ENCODE peak calls at places on chromosomes 2 and 18, in eight cellular contexts. One of them, this sample, is unnamed.
A peak's percentile ranks its signal among the peaks of the same experiment; 100 is the strongest.

GRCh38 chr2:40450066-40450841 is 1.6 kb downstream of the SLC8A1 start:
- DNase-seq in AG10803: peak; percentile 61
- DNase-seq in mucosa of descending colon: no peak
- DNase-seq in stimulated activated CD8-positive, alpha-beta memory T cell treated with anti-CD3 and anti-CD28 coated beads, Interleukin-7, amount 100 ng/mL, for 24 hours: no peak
- DNase-seq in stimulated activated CD4-positive, alpha-beta T cell treated with anti-CD3 and anti-CD28 coated beads, Interleukin-15, amount 100 ng/mL, for 1 hour: no peak
- DNase-seq in mammary epithelial cell: peak; percentile 56
- DNase-seq in amygdala: no peak
- DNase-seq in epithelial cell of esophagus: peak; percentile 21
- DNase-seq in this sample: no peak

GRCh38 chr18:24265502-24266064 is 126.7 kb downstream of the CABYR start:
- DNase-seq in stimulated activated CD4-positive, alpha-beta T cell treated with anti-CD3 and anti-CD28 coated beads, Interleukin-15, amount 100 ng/mL, for 1 hour: no peak
- DNase-seq in mammary epithelial cell: no peak
- DNase-seq in mucosa of descending colon: no peak
- DNase-seq in stimulated activated CD8-positive, alpha-beta memory T cell treated with anti-CD3 and anti-CD28 coated beads, Interleukin-7, amount 100 ng/mL, for 24 hours: no peak
- DNase-seq in AG10803: no peak
- DNase-seq in epithelial cell of esophagus: no peak
- DNase-seq in amygdala: no peak
- DNase-seq in this sample: no peak

GRCh38 chr2:216773072-216773471 is 77.7 kb upstream of the IGFBP5 start:
- DNase-seq in AG10803: no peak
- DNase-seq in mammary epithelial cell: no peak
- DNase-seq in mucosa of descending colon: no peak
- DNase-seq in stimulated activated CD8-positive, alpha-beta memory T cell treated with anti-CD3 and anti-CD28 coated beads, Interleukin-7, amount 100 ng/mL, for 24 hours: no peak
- DNase-seq in stimulated activated CD4-positive, alpha-beta T cell treated with anti-CD3 and anti-CD28 coated beads, Interleukin-15, amount 100 ng/mL, for 1 hour: no peak
- DNase-seq in amygdala: no peak
- DNase-seq in epithelial cell of esophagus: no peak
- DNase-seq in this sample: no peak

GRCh38 chr2:238523158-238524110 is 96.7 kb downstream of the ASB1 start:
- DNase-seq in stimulated activated CD8-positive, alpha-beta memory T cell treated with anti-CD3 and anti-CD28 coated beads, Interleukin-7, amount 100 ng/mL, for 24 hours: no peak
- DNase-seq in AG10803: peak; percentile 97
- DNase-seq in epithelial cell of esophagus: no peak
- DNase-seq in mucosa of descending colon: no peak
- DNase-seq in amygdala: no peak
- DNase-seq in mammary epithelial cell: no peak
- DNase-seq in stimulated activated CD4-positive, alpha-beta T cell treated with anti-CD3 and anti-CD28 coated beads, Interleukin-15, amount 100 ng/mL, for 1 hour: no peak
- DNase-seq in this sample: no peak

GRCh38 chr2:232951891-232952290 is 61.2 kb downstream of the NGEF start:
- DNase-seq in epithelial cell of esophagus: peak; percentile 67
- DNase-seq in mucosa of descending colon: no peak
- DNase-seq in AG10803: no peak
- DNase-seq in stimulated activated CD4-positive, alpha-beta T cell treated with anti-CD3 and anti-CD28 coated beads, Interleukin-15, amount 100 ng/mL, for 1 hour: no peak
- DNase-seq in mammary epithelial cell: peak; percentile 28
- DNase-seq in amygdala: no peak
- DNase-seq in stimulated activated CD8-positive, alpha-beta memory T cell treated with anti-CD3 and anti-CD28 coated beads, Interleukin-7, amount 100 ng/mL, for 24 hours: no peak
- DNase-seq in this sample: no peak

GRCh38 chr2:41610501-41611242 is 437.1 kb upstream of the PKDCC start:
- DNase-seq in stimulated activated CD8-positive, alpha-beta memory T cell treated with anti-CD3 and anti-CD28 coated beads, Interleukin-7, amount 100 ng/mL, for 24 hours: no peak
- DNase-seq in stimulated activated CD4-positive, alpha-beta T cell treated with anti-CD3 and anti-CD28 coated beads, Interleukin-15, amount 100 ng/mL, for 1 hour: no peak
- DNase-seq in AG10803: peak; percentile 32
- DNase-seq in mucosa of descending colon: no peak
- DNase-seq in mammary epithelial cell: no peak
- DNase-seq in epithelial cell of esophagus: no peak
- DNase-seq in amygdala: no peak
- DNase-seq in this sample: no peak

GRCh38 chr18:61833387-61833786 is 59.4 kb downstream of the RNF152 start:
- DNase-seq in AG10803: peak; percentile 30
- DNase-seq in mammary epithelial cell: peak; percentile 32
- DNase-seq in stimulated activated CD8-positive, alpha-beta memory T cell treated with anti-CD3 and anti-CD28 coated beads, Interleukin-7, amount 100 ng/mL, for 24 hours: no peak
- DNase-seq in stimulated activated CD4-positive, alpha-beta T cell treated with anti-CD3 and anti-CD28 coated beads, Interleukin-15, amount 100 ng/mL, for 1 hour: no peak
- DNase-seq in mucosa of descending colon: no peak
- DNase-seq in amygdala: no peak
- DNase-seq in epithelial cell of esophagus: no peak
- DNase-seq in this sample: no peak

GRCh38 chr18:47370052-47370451 is 118.6 kb upstream of the SKOR2 start:
- DNase-seq in stimulated activated CD4-positive, alpha-beta T cell treated with anti-CD3 and anti-CD28 coated beads, Interleukin-15, amount 100 ng/mL, for 1 hour: no peak
- DNase-seq in stimulated activated CD8-positive, alpha-beta memory T cell treated with anti-CD3 and anti-CD28 coated beads, Interleukin-7, amount 100 ng/mL, for 24 hours: no peak
- DNase-seq in epithelial cell of esophagus: no peak
- DNase-seq in AG10803: no peak
- DNase-seq in mammary epithelial cell: no peak
- DNase-seq in mucosa of descending colon: no peak
- DNase-seq in amygdala: no peak
- DNase-seq in this sample: no peak

GRCh38 chr18:13366541-13366940 is 148.0 kb downstream of the LDLRAD4 start:
- DNase-seq in mucosa of descending colon: no peak
- DNase-seq in epithelial cell of esophagus: no peak
- DNase-seq in AG10803: no peak
- DNase-seq in amygdala: no peak
- DNase-seq in stimulated activated CD8-positive, alpha-beta memory T cell treated with anti-CD3 and anti-CD28 coated beads, Interleukin-7, amount 100 ng/mL, for 24 hours: no peak
- DNase-seq in mammary epithelial cell: no peak
- DNase-seq in stimulated activated CD4-positive, alpha-beta T cell treated with anti-CD3 and anti-CD28 coated beads, Interleukin-15, amount 100 ng/mL, for 1 hour: no peak
- DNase-seq in this sample: no peak

GRCh38 chr2:40690525-40690924 is 238.6 kb upstream of the SLC8A1 start:
- DNase-seq in AG10803: no peak
- DNase-seq in amygdala: no peak
- DNase-seq in epithelial cell of esophagus: no peak
- DNase-seq in mammary epithelial cell: no peak
- DNase-seq in mucosa of descending colon: no peak
- DNase-seq in stimulated activated CD4-positive, alpha-beta T cell treated with anti-CD3 and anti-CD28 coated beads, Interleukin-15, amount 100 ng/mL, for 1 hour: no peak
- DNase-seq in stimulated activated CD8-positive, alpha-beta memory T cell treated with anti-CD3 and anti-CD28 coated beads, Interleukin-7, amount 100 ng/mL, for 24 hours: no peak
- DNase-seq in this sample: no peak

GRCh38 chr2:170498559-170498958 is 216.6 kb upstream of the SP5 start:
- DNase-seq in mucosa of descending colon: no peak
- DNase-seq in stimulated activated CD4-positive, alpha-beta T cell treated with anti-CD3 and anti-CD28 coated beads, Interleukin-15, amount 100 ng/mL, for 1 hour: no peak
- DNase-seq in mammary epithelial cell: no peak
- DNase-seq in stimulated activated CD8-positive, alpha-beta memory T cell treated with anti-CD3 and anti-CD28 coated beads, Interleukin-7, amount 100 ng/mL, for 24 hours: no peak
- DNase-seq in AG10803: no peak
- DNase-seq in epithelial cell of esophagus: no peak
- DNase-seq in amygdala: no peak
- DNase-seq in this sample: no peak

GRCh38 chr18:27695509-27695908 is 481.4 kb downstream of the CDH2 start:
- DNase-seq in stimulated activated CD4-positive, alpha-beta T cell treated with anti-CD3 and anti-CD28 coated beads, Interleukin-15, amount 100 ng/mL, for 1 hour: no peak
- DNase-seq in mammary epithelial cell: peak; percentile 34
- DNase-seq in amygdala: no peak
- DNase-seq in AG10803: no peak
- DNase-seq in epithelial cell of esophagus: peak; percentile 84
- DNase-seq in mucosa of descending colon: no peak
- DNase-seq in stimulated activated CD8-positive, alpha-beta memory T cell treated with anti-CD3 and anti-CD28 coated beads, Interleukin-7, amount 100 ng/mL, for 24 hours: no peak
- DNase-seq in this sample: no peak

GRCh38 chr2:80869858-80870438 is 565.4 kb upstream of the LRRTM1 start:
- DNase-seq in stimulated activated CD8-positive, alpha-beta memory T cell treated with anti-CD3 and anti-CD28 coated beads, Interleukin-7, amount 100 ng/mL, for 24 hours: no peak
- DNase-seq in AG10803: no peak
- DNase-seq in stimulated activated CD4-positive, alpha-beta T cell treated with anti-CD3 and anti-CD28 coated beads, Interleukin-15, amount 100 ng/mL, for 1 hour: no peak
- DNase-seq in mammary epithelial cell: no peak
- DNase-seq in amygdala: no peak
- DNase-seq in epithelial cell of esophagus: no peak
- DNase-seq in mucosa of descending colon: no peak
- DNase-seq in this sample: no peak

GRCh38 chr2:52454962-52455361 is 1312.6 kb upstream of the CHAC2 start:
- DNase-seq in epithelial cell of esophagus: no peak
- DNase-seq in AG10803: no peak
- DNase-seq in stimulated activated CD8-positive, alpha-beta memory T cell treated with anti-CD3 and anti-CD28 coated beads, Interleukin-7, amount 100 ng/mL, for 24 hours: no peak
- DNase-seq in amygdala: no peak
- DNase-seq in mucosa of descending colon: no peak
- DNase-seq in mammary epithelial cell: no peak
- DNase-seq in stimulated activated CD4-positive, alpha-beta T cell treated with anti-CD3 and anti-CD28 coated beads, Interleukin-15, amount 100 ng/mL, for 1 hour: no peak
- DNase-seq in this sample: no peak

GRCh38 chr2:215531284-215531683 is 95.4 kb upstream of the FN1 start:
- DNase-seq in AG10803: peak; percentile 55
- DNase-seq in mammary epithelial cell: peak; percentile 84
- DNase-seq in amygdala: no peak
- DNase-seq in epithelial cell of esophagus: peak; percentile 74
- DNase-seq in stimulated activated CD4-positive, alpha-beta T cell treated with anti-CD3 and anti-CD28 coated beads, Interleukin-15, amount 100 ng/mL, for 1 hour: no peak
- DNase-seq in stimulated activated CD8-positive, alpha-beta memory T cell treated with anti-CD3 and anti-CD28 coated beads, Interleukin-7, amount 100 ng/mL, for 24 hours: no peak
- DNase-seq in mucosa of descending colon: no peak
- DNase-seq in this sample: no peak

GRCh38 chr2:98157557-98157956 is 70.6 kb downstream of the VWA3B start:
- DNase-seq in stimulated activated CD8-positive, alpha-beta memory T cell treated with anti-CD3 and anti-CD28 coated beads, Interleukin-7, amount 100 ng/mL, for 24 hours: no peak
- DNase-seq in stimulated activated CD4-positive, alpha-beta T cell treated with anti-CD3 and anti-CD28 coated beads, Interleukin-15, amount 100 ng/mL, for 1 hour: no peak
- DNase-seq in amygdala: no peak
- DNase-seq in mammary epithelial cell: no peak
- DNase-seq in mucosa of descending colon: no peak
- DNase-seq in epithelial cell of esophagus: no peak
- DNase-seq in AG10803: no peak
- DNase-seq in this sample: no peak

GRCh38 chr2:38178556-38179419 is 102.8 kb upstream of the CYP1B1 start:
- DNase-seq in mammary epithelial cell: peak; percentile 60
- DNase-seq in stimulated activated CD8-positive, alpha-beta memory T cell treated with anti-CD3 and anti-CD28 coated beads, Interleukin-7, amount 100 ng/mL, for 24 hours: no peak
- DNase-seq in amygdala: no peak
- DNase-seq in mucosa of descending colon: no peak
- DNase-seq in AG10803: peak; percentile 96
- DNase-seq in epithelial cell of esophagus: peak; percentile 50
- DNase-seq in stimulated activated CD4-positive, alpha-beta T cell treated with anti-CD3 and anti-CD28 coated beads, Interleukin-15, amount 100 ng/mL, for 1 hour: no peak
- DNase-seq in this sample: no peak

GRCh38 chr18:23743733-23744333 is 54.6 kb downstream of the LAMA3 start:
- DNase-seq in mammary epithelial cell: no peak
- DNase-seq in AG10803: no peak
- DNase-seq in amygdala: no peak
- DNase-seq in stimulated activated CD8-positive, alpha-beta memory T cell treated with anti-CD3 and anti-CD28 coated beads, Interleukin-7, amount 100 ng/mL, for 24 hours: no peak
- DNase-seq in stimulated activated CD4-positive, alpha-beta T cell treated with anti-CD3 and anti-CD28 coated beads, Interleukin-15, amount 100 ng/mL, for 1 hour: no peak
- DNase-seq in epithelial cell of esophagus: peak; percentile 79
- DNase-seq in mucosa of descending colon: no peak
- DNase-seq in this sample: no peak

GRCh38 chr2:16079637-16080036 is 139.3 kb downstream of the MYCN start:
- DNase-seq in stimulated activated CD8-positive, alpha-beta memory T cell treated with anti-CD3 and anti-CD28 coated beads, Interleukin-7, amount 100 ng/mL, for 24 hours: no peak
- DNase-seq in mucosa of descending colon: no peak
- DNase-seq in epithelial cell of esophagus: no peak
- DNase-seq in AG10803: no peak
- DNase-seq in stimulated activated CD4-positive, alpha-beta T cell treated with anti-CD3 and anti-CD28 coated beads, Interleukin-15, amount 100 ng/mL, for 1 hour: no peak
- DNase-seq in mammary epithelial cell: no peak
- DNase-seq in amygdala: no peak
- DNase-seq in this sample: no peak

GRCh38 chr2:191167766-191168165 is 17.0 kb upstream of the STAT4 start:
- DNase-seq in epithelial cell of esophagus: peak; percentile 45
- DNase-seq in AG10803: peak; percentile 98
- DNase-seq in mammary epithelial cell: no peak
- DNase-seq in stimulated activated CD4-positive, alpha-beta T cell treated with anti-CD3 and anti-CD28 coated beads, Interleukin-15, amount 100 ng/mL, for 1 hour: no peak
- DNase-seq in mucosa of descending colon: no peak
- DNase-seq in amygdala: no peak
- DNase-seq in stimulated activated CD8-positive, alpha-beta memory T cell treated with anti-CD3 and anti-CD28 coated beads, Interleukin-7, amount 100 ng/mL, for 24 hours: no peak
- DNase-seq in this sample: no peak

GRCh38 chr2:10538224-10538894 is 90.2 kb upstream of the ODC1 start:
- DNase-seq in stimulated activated CD8-positive, alpha-beta memory T cell treated with anti-CD3 and anti-CD28 coated beads, Interleukin-7, amount 100 ng/mL, for 24 hours: no peak
- DNase-seq in mammary epithelial cell: peak; percentile 92
- DNase-seq in mucosa of descending colon: no peak
- DNase-seq in epithelial cell of esophagus: peak; percentile 96
- DNase-seq in stimulated activated CD4-positive, alpha-beta T cell treated with anti-CD3 and anti-CD28 coated beads, Interleukin-15, amount 100 ng/mL, for 1 hour: no peak
- DNase-seq in amygdala: no peak
- DNase-seq in AG10803: peak; percentile 72
- DNase-seq in this sample: no peak

GRCh38 chr2:219688560-219689445 is 61.4 kb downstream of the SLC4A3 start:
- DNase-seq in amygdala: no peak
- DNase-seq in stimulated activated CD8-positive, alpha-beta memory T cell treated with anti-CD3 and anti-CD28 coated beads, Interleukin-7, amount 100 ng/mL, for 24 hours: no peak
- DNase-seq in mammary epithelial cell: peak; percentile 97
- DNase-seq in epithelial cell of esophagus: peak; percentile 94
- DNase-seq in AG10803: peak; percentile 98
- DNase-seq in stimulated activated CD4-positive, alpha-beta T cell treated with anti-CD3 and anti-CD28 coated beads, Interleukin-15, amount 100 ng/mL, for 1 hour: no peak
- DNase-seq in mucosa of descending colon: no peak
- DNase-seq in this sample: no peak

GRCh38 chr2:143558665-143559064 is 429.4 kb downstream of the ARHGAP15 start:
- DNase-seq in stimulated activated CD8-positive, alpha-beta memory T cell treated with anti-CD3 and anti-CD28 coated beads, Interleukin-7, amount 100 ng/mL, for 24 hours: no peak
- DNase-seq in amygdala: no peak
- DNase-seq in AG10803: peak; percentile 82
- DNase-seq in epithelial cell of esophagus: peak; percentile 89
- DNase-seq in mucosa of descending colon: no peak
- DNase-seq in mammary epithelial cell: peak; percentile 64
- DNase-seq in stimulated activated CD4-positive, alpha-beta T cell treated with anti-CD3 and anti-CD28 coated beads, Interleukin-15, amount 100 ng/mL, for 1 hour: no peak
- DNase-seq in this sample: no peak

GRCh38 chr2:157782057-157782845 is 93.9 kb downstream of the ACVR1 start:
- DNase-seq in stimulated activated CD4-positive, alpha-beta T cell treated with anti-CD3 and anti-CD28 coated beads, Interleukin-15, amount 100 ng/mL, for 1 hour: no peak
- DNase-seq in mucosa of descending colon: no peak
- DNase-seq in amygdala: no peak
- DNase-seq in stimulated activated CD8-positive, alpha-beta memory T cell treated with anti-CD3 and anti-CD28 coated beads, Interleukin-7, amount 100 ng/mL, for 24 hours: no peak
- DNase-seq in mammary epithelial cell: no peak
- DNase-seq in AG10803: no peak
- DNase-seq in epithelial cell of esophagus: peak; percentile 66
- DNase-seq in this sample: no peak

GRCh38 chr2:235270951-235271350 is 222.9 kb upstream of the AGAP1 start:
- DNase-seq in mammary epithelial cell: peak; percentile 83
- DNase-seq in amygdala: no peak
- DNase-seq in epithelial cell of esophagus: peak; percentile 46
- DNase-seq in stimulated activated CD4-positive, alpha-beta T cell treated with anti-CD3 and anti-CD28 coated beads, Interleukin-15, amount 100 ng/mL, for 1 hour: no peak
- DNase-seq in stimulated activated CD8-positive, alpha-beta memory T cell treated with anti-CD3 and anti-CD28 coated beads, Interleukin-7, amount 100 ng/mL, for 24 hours: peak; percentile 27
- DNase-seq in AG10803: peak; percentile 87
- DNase-seq in mucosa of descending colon: no peak
- DNase-seq in this sample: no peak

GRCh38 chr18:51531496-51531895 is 334.0 kb upstream of the MEX3C start:
- DNase-seq in stimulated activated CD8-positive, alpha-beta memory T cell treated with anti-CD3 and anti-CD28 coated beads, Interleukin-7, amount 100 ng/mL, for 24 hours: no peak
- DNase-seq in epithelial cell of esophagus: peak; percentile 96
- DNase-seq in mucosa of descending colon: no peak
- DNase-seq in stimulated activated CD4-positive, alpha-beta T cell treated with anti-CD3 and anti-CD28 coated beads, Interleukin-15, amount 100 ng/mL, for 1 hour: no peak
- DNase-seq in mammary epithelial cell: peak; percentile 93
- DNase-seq in amygdala: no peak
- DNase-seq in AG10803: no peak
- DNase-seq in this sample: no peak

GRCh38 chr2:37168217-37168981 is 11.6 kb upstream of the EIF2AK2 start:
- DNase-seq in epithelial cell of esophagus: peak; percentile 56
- DNase-seq in stimulated activated CD8-positive, alpha-beta memory T cell treated with anti-CD3 and anti-CD28 coated beads, Interleukin-7, amount 100 ng/mL, for 24 hours: no peak
- DNase-seq in amygdala: no peak
- DNase-seq in mammary epithelial cell: peak; percentile 36
- DNase-seq in AG10803: peak; percentile 40
- DNase-seq in mucosa of descending colon: no peak
- DNase-seq in stimulated activated CD4-positive, alpha-beta T cell treated with anti-CD3 and anti-CD28 coated beads, Interleukin-15, amount 100 ng/mL, for 1 hour: no peak
- DNase-seq in this sample: no peak

GRCh38 chr2:28387082-28387960 is 5.3 kb upstream of the FOSL2 start:
- DNase-seq in stimulated activated CD4-positive, alpha-beta T cell treated with anti-CD3 and anti-CD28 coated beads, Interleukin-15, amount 100 ng/mL, for 1 hour: no peak
- DNase-seq in mammary epithelial cell: peak; percentile 39
- DNase-seq in AG10803: no peak
- DNase-seq in mucosa of descending colon: no peak
- DNase-seq in epithelial cell of esophagus: peak; percentile 41
- DNase-seq in stimulated activated CD8-positive, alpha-beta memory T cell treated with anti-CD3 and anti-CD28 coated beads, Interleukin-7, amount 100 ng/mL, for 24 hours: no peak
- DNase-seq in amygdala: no peak
- DNase-seq in this sample: no peak

GRCh38 chr2:17303496-17303895 is 214.7 kb downstream of the RAD51AP2 start:
- DNase-seq in stimulated activated CD8-positive, alpha-beta memory T cell treated with anti-CD3 and anti-CD28 coated beads, Interleukin-7, amount 100 ng/mL, for 24 hours: no peak
- DNase-seq in mammary epithelial cell: peak; percentile 78
- DNase-seq in stimulated activated CD4-positive, alpha-beta T cell treated with anti-CD3 and anti-CD28 coated beads, Interleukin-15, amount 100 ng/mL, for 1 hour: no peak
- DNase-seq in AG10803: peak; percentile 2
- DNase-seq in epithelial cell of esophagus: peak; percentile 64
- DNase-seq in amygdala: no peak
- DNase-seq in mucosa of descending colon: no peak
- DNase-seq in this sample: no peak

GRCh38 chr2:63820969-63821368 is 20.7 kb upstream of the UGP2 start:
- DNase-seq in amygdala: no peak
- DNase-seq in mammary epithelial cell: no peak
- DNase-seq in AG10803: no peak
- DNase-seq in stimulated activated CD4-positive, alpha-beta T cell treated with anti-CD3 and anti-CD28 coated beads, Interleukin-15, amount 100 ng/mL, for 1 hour: no peak
- DNase-seq in stimulated activated CD8-positive, alpha-beta memory T cell treated with anti-CD3 and anti-CD28 coated beads, Interleukin-7, amount 100 ng/mL, for 24 hours: no peak
- DNase-seq in mucosa of descending colon: no peak
- DNase-seq in epithelial cell of esophagus: no peak
- DNase-seq in this sample: no peak

GRCh38 chr2:121925466-121925865 is 170.0 kb downstream of the TSN start:
- DNase-seq in stimulated activated CD8-positive, alpha-beta memory T cell treated with anti-CD3 and anti-CD28 coated beads, Interleukin-7, amount 100 ng/mL, for 24 hours: no peak
- DNase-seq in amygdala: no peak
- DNase-seq in mammary epithelial cell: peak; percentile 5
- DNase-seq in AG10803: no peak
- DNase-seq in stimulated activated CD4-positive, alpha-beta T cell treated with anti-CD3 and anti-CD28 coated beads, Interleukin-15, amount 100 ng/mL, for 1 hour: no peak
- DNase-seq in epithelial cell of esophagus: peak; percentile 33
- DNase-seq in mucosa of descending colon: no peak
- DNase-seq in this sample: no peak

GRCh38 chr2:197813093-197813787 is 8.8 kb downstream of the PLCL1 start:
- DNase-seq in amygdala: no peak
- DNase-seq in stimulated activated CD4-positive, alpha-beta T cell treated with anti-CD3 and anti-CD28 coated beads, Interleukin-15, amount 100 ng/mL, for 1 hour: no peak
- DNase-seq in AG10803: peak; percentile 45
- DNase-seq in mucosa of descending colon: no peak
- DNase-seq in mammary epithelial cell: peak; percentile 41
- DNase-seq in epithelial cell of esophagus: peak; percentile 75
- DNase-seq in stimulated activated CD8-positive, alpha-beta memory T cell treated with anti-CD3 and anti-CD28 coated beads, Interleukin-7, amount 100 ng/mL, for 24 hours: no peak
- DNase-seq in this sample: no peak

GRCh38 chr2:73981081-73981968 is 3.4 kb upstream of the TET3 start:
- DNase-seq in epithelial cell of esophagus: peak; percentile 64
- DNase-seq in stimulated activated CD4-positive, alpha-beta T cell treated with anti-CD3 and anti-CD28 coated beads, Interleukin-15, amount 100 ng/mL, for 1 hour: no peak
- DNase-seq in mucosa of descending colon: peak; percentile 77
- DNase-seq in stimulated activated CD8-positive, alpha-beta memory T cell treated with anti-CD3 and anti-CD28 coated beads, Interleukin-7, amount 100 ng/mL, for 24 hours: no peak
- DNase-seq in AG10803: no peak
- DNase-seq in mammary epithelial cell: peak; percentile 41
- DNase-seq in amygdala: no peak
- DNase-seq in this sample: peak; percentile 84

GRCh38 chr2:104860141-104860790 is 6.4 kb downstream of the POU3F3 start:
- DNase-seq in AG10803: no peak
- DNase-seq in stimulated activated CD4-positive, alpha-beta T cell treated with anti-CD3 and anti-CD28 coated beads, Interleukin-15, amount 100 ng/mL, for 1 hour: no peak
- DNase-seq in stimulated activated CD8-positive, alpha-beta memory T cell treated with anti-CD3 and anti-CD28 coated beads, Interleukin-7, amount 100 ng/mL, for 24 hours: no peak
- DNase-seq in mammary epithelial cell: no peak
- DNase-seq in mucosa of descending colon: no peak
- DNase-seq in amygdala: no peak
- DNase-seq in epithelial cell of esophagus: no peak
- DNase-seq in this sample: no peak

This sample was measured in upper lobe of right lung.